ENCODE peak calls at places on chromosomes 5 and 9, in four cellular contexts. B is transverse colon, F is breast epithelium, P is endothelial cell of umbilical vein. Y is an unnamed sample.

GRCh38 chr5:147906326-147907095 is at the start of gene C5orf46:
- DNase-seq in B (no peak), F (no peak), P (no peak), Y (no peak)

GRCh38 chr9:11928871-11929321 is 764.3 kb upstream of the TYRP1 start:
- DNase-seq in B (no peak), F (no peak), P (no peak), Y (no peak)

GRCh38 chr9:127450170-127450830 is 906 bp downstream of the RPL12 start:
- DNase-seq in B (no peak), F (no peak), P (peak), Y (no peak)

GRCh38 chr5:137649228-137649890 is 86.5 kb downstream of the KLHL3 start:
- DNase-seq in B (no peak), F (no peak), P (no peak), Y (no peak)

GRCh38 chr5:148989567-148989966 is 73.3 kb downstream of the SH3TC2 start:
- DNase-seq in B (no peak), F (no peak), P (no peak), Y (no peak)

GRCh38 chr5:147939431-147940114 is 33.2 kb upstream of the C5orf46 start:
- DNase-seq in B (no peak), F (no peak), P (no peak), Y (no peak)

GRCh38 chr9:5886114-5886939 is 4.4 kb upstream of the MLANA start:
- DNase-seq in B (peak), F (peak), P (peak), Y (peak)

GRCh38 chr5:103224118-103224893 is 34.3 kb upstream of the MACIR start:
- DNase-seq in B (peak), F (no peak), P (peak), Y (no peak)

GRCh38 chr9:83701769-83702168 is 6.0 kb downstream of the UBQLN1 start:
- DNase-seq in B (no peak), F (no peak), P (peak), Y (no peak)

GRCh38 chr5:157596449-157596848 is 20.9 kb upstream of the ADAM19 start:
- DNase-seq in B (peak), F (no peak), P (no peak), Y (no peak)

GRCh38 chr5:72470817-72471216 is 36.4 kb downstream of the ZNF366 start:
- DNase-seq in B (no peak), F (peak), P (no peak), Y (no peak)

GRCh38 chr5:103340717-103341397 is 82.3 kb downstream of the MACIR start:
- DNase-seq in B (no peak), F (no peak), P (peak), Y (peak)

GRCh38 chr5:53038196-53038847 is 49.2 kb downstream of the ITGA2 start:
- DNase-seq in B (no peak), F (no peak), P (peak), Y (no peak)

GRCh38 chr9:125103021-125103420 is 40.3 kb downstream of the SCAI start:
- DNase-seq in B (no peak), F (no peak), P (no peak), Y (no peak)

GRCh38 chr9:88387733-88388202 is 476 bp upstream of the SPIN1 start:
- DNase-seq in B (peak), F (peak), P (peak), Y (no peak)

GRCh38 chr9:114006155-114006550 is 71.9 kb downstream of the AMBP start:
- DNase-seq in B (no peak), F (no peak), P (no peak), Y (no peak)

GRCh38 chr5:65874241-65874640 is 52.1 kb upstream of the ERBIN start:
- DNase-seq in B (no peak), F (no peak), P (peak), Y (no peak)

GRCh38 chr5:150320048-150320555 is 17.4 kb upstream of the ARSI start:
- DNase-seq in B (peak), F (peak), P (no peak), Y (no peak)

GRCh38 chr5:7157083-7157482 is 238.9 kb upstream of the ADCY2 start:
- DNase-seq in B (no peak), F (no peak), P (no peak), Y (no peak)

GRCh38 chr5:176542596-176543427 is 5.6 kb upstream of the RNF44 start:
- DNase-seq in B (no peak), F (no peak), P (no peak), Y (no peak)

GRCh38 chr5:151063136-151063544 is 17.7 kb downstream of the TNIP1 start:
- DNase-seq in B (no peak), F (no peak), P (peak), Y (no peak)

GRCh38 chr9:92480332-92480771 is 2.0 kb downstream of the ASPN start:
- DNase-seq in B (no peak), F (no peak), P (peak), Y (no peak)

GRCh38 chr9:90546200-90546599 is 96.4 kb downstream of the DIRAS2 start:
- DNase-seq in B (no peak), F (no peak), P (no peak), Y (no peak)

GRCh38 chr9:98251554-98251953 is 3.9 kb downstream of the TBC1D2 start:
- DNase-seq in B (no peak), F (no peak), P (peak), Y (no peak)

GRCh38 chr9:98184326-98184725 is 8.1 kb downstream of the CORO2A start:
- DNase-seq in B (no peak), F (no peak), P (no peak), Y (no peak)

GRCh38 chr5:170986598-170986997 is 124.8 kb downstream of the RANBP17 start:
- DNase-seq in B (no peak), F (no peak), P (peak), Y (no peak)

GRCh38 chr5:28216939-28217360 is 1178.6 kb upstream of the CDH9 start:
- DNase-seq in B (no peak), F (no peak), P (no peak), Y (no peak)

GRCh38 chr9:109110326-109111014 is 9.3 kb downstream of the TMEM245 start:
- DNase-seq in B (no peak), F (no peak), P (peak), Y (no peak)

GRCh38 chr5:32231929-32232328 is 57.8 kb upstream of the GOLPH3 start:
- DNase-seq in B (no peak), F (no peak), P (no peak), Y (no peak)

GRCh38 chr5:161925960-161926359 is 78.0 kb downstream of the GABRA1 start:
- DNase-seq in B (no peak), F (no peak), P (no peak), Y (no peak)

GRCh38 chr5:89878140-89878570 is 531.4 kb downstream of the CETN3 start:
- DNase-seq in B (no peak), F (peak), P (peak), Y (no peak)

GRCh38 chr9:19998153-19998552 is 209.3 kb upstream of the SLC24A2 start:
- DNase-seq in B (no peak), F (no peak), P (peak), Y (no peak)

GRCh38 chr5:29697786-29698414 is 1495.6 kb upstream of the CDH6 start:
- DNase-seq in B (no peak), F (no peak), P (no peak), Y (no peak)

GRCh38 chr9:123863164-123863855 is 66.6 kb downstream of the DENND1A start:
- DNase-seq in B (no peak), F (no peak), P (no peak), Y (no peak)

DNA sequence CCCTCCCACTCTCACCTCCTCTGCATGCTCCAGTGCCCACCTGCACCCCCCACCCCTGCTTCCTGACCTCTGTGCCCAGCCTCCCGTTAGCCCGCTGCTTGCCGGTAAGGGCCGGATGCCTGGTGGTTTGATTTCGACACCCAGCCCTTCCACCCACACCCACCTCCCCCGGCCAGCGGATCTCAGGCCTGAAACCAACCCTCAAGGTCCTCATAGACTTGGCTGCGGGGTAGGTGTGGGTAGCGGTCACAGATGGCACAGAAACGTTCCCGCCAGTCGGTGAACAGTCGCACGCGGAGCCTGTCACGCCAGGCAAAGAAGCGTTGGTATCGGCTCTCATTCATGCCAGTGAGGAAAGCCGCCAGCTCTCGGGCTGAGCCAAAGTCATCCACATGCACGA is 1.4 kb downstream of the FUT7 start:
- DNase-seq in B (no peak), F (no peak), P (no peak), Y (no peak)
- TF ChIP-seq POLR2AphosphoS5 in B (no peak), F (no peak), P (no peak), Y (no peak)

GRCh38 chr5:163397368-163397767 is 40.0 kb upstream of the CCNG1 start:
- DNase-seq in B (no peak), F (no peak), P (no peak), Y (no peak)

GRCh38 chr5:163404364-163404763 is 33.0 kb upstream of the CCNG1 start:
- DNase-seq in B (no peak), F (no peak), P (no peak), Y (no peak)

GRCh38 chr5:163399923-163400322 is 37.5 kb upstream of the CCNG1 start:
- DNase-seq in B (no peak), F (no peak), P (no peak), Y (no peak)

GRCh38 chr5:163401271-163401670 is 36.1 kb upstream of the CCNG1 start:
- DNase-seq in B (no peak), F (no peak), P (no peak), Y (no peak)

GRCh38 chr5:163402007-163402406 is 35.4 kb upstream of the CCNG1 start:
- DNase-seq in B (no peak), F (no peak), P (no peak), Y (no peak)
- TF ChIP-seq POLR2AphosphoS5 in B (no peak), F (no peak), P (no peak), Y (no peak)

GRCh38 chr9:2157277-2158105 is 142.3 kb downstream of the SMARCA2 start:
- DNase-seq in B (peak), F (no peak), P (no peak), Y (no peak)
- TF ChIP-seq POLR2AphosphoS5 in B (no peak), F (no peak), P (no peak), Y (no peak)

GRCh38 chr9:129885670-129886106 is 50.4 kb downstream of the USP20 start:
- DNase-seq in B (peak), F (peak), P (peak), Y (no peak)
- TF ChIP-seq POLR2AphosphoS5 in B (peak), F (peak), P (peak), Y (peak)

DNA sequence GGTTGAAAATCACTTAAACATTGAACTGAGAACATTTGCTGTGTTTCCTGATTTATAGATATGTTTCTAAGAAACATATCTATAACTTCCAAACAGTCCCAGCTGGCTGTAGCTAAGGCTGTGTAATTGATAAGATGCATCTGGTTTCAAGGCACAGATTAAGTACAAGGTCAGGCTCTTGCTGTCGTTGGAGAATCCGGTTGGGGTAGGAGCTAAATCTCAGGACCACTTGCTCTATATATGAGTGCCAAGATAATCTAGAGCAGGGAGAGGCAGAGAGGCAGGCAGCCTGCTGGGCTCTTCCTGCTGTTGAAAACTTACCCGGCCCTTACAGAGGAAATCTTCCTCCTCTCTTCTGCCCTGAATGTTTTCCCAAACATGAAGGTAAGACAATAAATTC is at the start of gene C7:
- DNase-seq in B (no peak), F (no peak), P (peak), Y (no peak)
- TF ChIP-seq POLR2AphosphoS5 in B (no peak), F (no peak), P (no peak), Y (no peak)

DNA sequence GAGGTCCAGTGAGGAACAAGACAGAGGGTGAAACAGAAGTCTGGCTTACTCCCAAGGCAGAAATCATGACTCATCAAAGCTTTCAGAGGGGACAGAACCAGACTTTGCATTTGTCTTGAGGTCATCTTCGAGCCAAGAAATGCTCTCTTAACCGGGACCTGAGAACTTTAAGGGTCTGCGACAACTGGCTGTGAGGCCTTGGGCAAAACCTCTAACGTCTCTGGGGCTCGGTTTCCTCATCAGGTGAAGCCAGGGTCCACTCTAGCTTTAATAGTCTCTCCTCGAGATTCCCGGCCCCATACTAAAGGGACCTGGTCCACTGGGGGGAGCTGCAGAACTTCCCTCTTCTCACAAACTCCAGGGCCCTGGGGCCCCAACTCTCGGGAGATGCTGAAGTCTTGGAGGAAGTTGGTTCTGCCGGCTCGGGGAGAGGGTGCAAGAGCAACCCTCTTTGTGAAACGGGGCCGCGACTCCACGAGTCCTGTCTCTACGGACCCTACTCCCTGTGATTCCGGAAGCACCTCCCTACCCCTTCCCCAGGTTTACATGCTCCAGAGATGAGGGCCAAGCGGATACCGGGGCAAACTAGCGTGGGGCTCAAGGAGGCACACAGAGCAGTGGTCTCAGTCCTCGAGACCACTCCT is 2.6 kb downstream of the GLIS3 start:
- DNase-seq in B (peak), F (peak), P (peak), Y (no peak)
- TF ChIP-seq POLR2AphosphoS5 in B (no peak), F (no peak), P (no peak), Y (no peak)

Y was measured in GM12891.